ENCODE peak calls at places on chromosomes 3 and 15, in four cellular contexts. N, Q, B and Y are unnamed samples.

GRCh38 chr3:196007744-196008143 is 74.1 kb downstream of the TFRC start:
- DNase-seq in Q (no peak), N (no peak), B (no peak), Y (no peak)

GRCh38 chr3:56923546-56924224 is 121.9 kb upstream of the ARHGEF3 start:
- DNase-seq in B (no peak), N (no peak), Q (no peak), Y (no peak)

GRCh38 chr3:52248816-52249547 is 3.4 kb downstream of the PPM1M start:
- DNase-seq in Q (no peak), N (no peak), B (no peak), Y (no peak)

GRCh38 chr15:87527416-87527815 is 729.1 kb downstream of the NTRK3 start:
- DNase-seq in Q (no peak), B (no peak), N (no peak), Y (no peak)

GRCh38 chr3:12421132-12421531 is 63.1 kb upstream of the TSEN2 start:
- DNase-seq in N (no peak), Q (no peak), B (no peak), Y (no peak)

GRCh38 chr15:62779041-62779810 is 263.3 kb upstream of the TPM1 start:
- DNase-seq in N (no peak), Q (no peak), B (no peak), Y (no peak)

GRCh38 chr3:184757010-184757651 is 45.3 kb upstream of the MAGEF1 start:
- DNase-seq in N (no peak), B (no peak), Q (no peak), Y (no peak)

GRCh38 chr15:53453253-53454105 is 306.0 kb downstream of the WDR72 start:
- DNase-seq in B (no peak), Q (no peak), N (no peak), Y (peak)

GRCh38 chr3:107904536-107905066 is 186.2 kb downstream of the CD47 start:
- DNase-seq in N (no peak), B (no peak), Q (no peak), Y (no peak)

GRCh38 chr3:11535207-11535960 is 108.3 kb downstream of the VGLL4 start:
- DNase-seq in N (no peak), B (no peak), Q (no peak), Y (no peak)

GRCh38 chr3:196177967-196178366 is 33.2 kb downstream of the ZDHHC19 start:
- DNase-seq in B (no peak), Q (peak), N (no peak), Y (no peak)

GRCh38 chr3:97848779-97849178 is 27.0 kb downstream of the CRYBG3 start:
- DNase-seq in Q (no peak), B (no peak), N (no peak), Y (no peak)

GRCh38 chr3:186757214-186757613 is 26.2 kb upstream of the EIF4A2 start:
- DNase-seq in Q (no peak), N (no peak), B (no peak), Y (no peak)

GRCh38 chr15:81751321-81751720 is 294.5 kb downstream of the MEX3B start:
- DNase-seq in Q (no peak), B (no peak), N (no peak), Y (no peak)

DNA sequence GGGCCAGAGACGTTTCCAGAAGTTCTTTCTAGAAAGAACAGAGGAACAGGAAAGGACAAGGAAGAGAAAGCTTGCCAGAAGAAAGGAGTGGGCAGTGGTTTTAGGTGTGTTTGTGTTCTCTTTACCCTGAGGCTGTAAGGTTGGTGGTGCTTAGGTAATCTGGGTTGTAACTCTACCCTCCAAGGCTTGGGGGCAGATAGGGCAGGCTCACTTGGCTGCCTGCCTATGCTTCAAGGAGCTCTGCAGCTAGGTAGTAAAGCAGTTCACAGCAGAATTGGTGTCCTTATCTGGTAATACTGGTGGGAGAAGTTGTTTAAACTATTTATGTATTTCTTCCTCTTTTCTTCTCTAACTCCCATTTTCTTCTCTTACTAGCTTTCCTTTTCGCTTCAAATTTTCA is 50.7 kb upstream of the SPPL2A start:
- DNase-seq in Q (no peak), B (no peak), N (peak), Y (no peak)
- TF ChIP-seq NFIC in Q (no peak), B (no peak), N (peak), Y (no peak)

GRCh38 chr15:59313703-59314332 is 58.9 kb downstream of the MYO1E start:
- DNase-seq in Q (no peak), N (no peak), B (peak), Y (peak)
- TF ChIP-seq MXI1 in Q (no peak), N (no peak), B (peak), Y (no peak)

DNA sequence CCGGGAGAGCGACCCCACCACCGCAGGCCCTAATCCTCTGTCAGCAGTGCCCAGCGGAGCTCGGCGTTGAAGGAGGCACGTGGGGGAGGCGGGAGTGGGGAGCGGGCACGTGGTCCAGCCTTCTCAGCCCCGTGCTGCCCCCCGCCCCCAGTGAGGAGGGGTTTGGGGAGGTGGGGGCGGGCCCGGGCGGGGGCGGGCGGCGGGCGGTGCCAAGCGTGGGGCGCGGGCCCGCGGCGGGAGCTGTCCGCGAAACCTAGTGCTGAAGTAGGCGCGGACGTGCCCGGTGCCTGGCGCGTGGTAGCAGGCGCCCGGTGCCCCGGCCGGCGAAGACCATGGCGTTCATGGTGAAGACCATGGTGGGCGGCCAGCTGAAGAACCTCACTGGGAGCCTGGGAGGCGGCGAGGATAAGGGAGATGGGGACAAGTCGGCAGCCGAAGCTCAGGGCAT is at the start of gene CPLX3:
- DNase-seq in N (peak), B (no peak), Q (peak), Y (no peak)
- TF ChIP-seq NFIC in N (no peak), B (no peak), Q (no peak), Y (no peak)

DNA sequence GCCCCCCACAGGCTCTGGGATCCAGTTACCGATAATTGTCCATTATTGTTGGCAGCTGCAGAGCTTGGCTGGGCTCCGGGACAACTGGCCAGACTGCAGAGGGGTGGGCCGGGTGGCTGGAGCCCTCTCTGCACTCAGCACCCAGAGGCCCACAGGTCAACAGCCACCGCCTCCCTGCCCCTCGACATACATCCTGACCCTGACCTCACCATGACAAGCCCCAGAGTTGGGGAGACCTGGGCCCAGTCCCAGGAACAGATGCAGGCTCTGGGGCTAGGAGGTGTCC is 22.4 kb downstream of the PTH1R start:
- DNase-seq in B (no peak), Q (peak), N (no peak), Y (no peak)
- TF ChIP-seq MXI1 in B (no peak), Q (no peak), N (no peak), Y (no peak)

GRCh38 chr15:50024183-50024795 is 94.7 kb downstream of the ATP8B4 start:
- DNase-seq in B (no peak), Q (peak), N (no peak), Y (no peak)
- TF ChIP-seq NFIC in B (no peak), Q (no peak), N (no peak), Y (no peak)

GRCh38 chr15:58517252-58517681 is 85.5 kb downstream of the LIPC start:
- DNase-seq in N (no peak), B (peak), Q (no peak), Y (no peak)
- TF ChIP-seq MXI1 in N (no peak), B (no peak), Q (no peak), Y (no peak)

DNA sequence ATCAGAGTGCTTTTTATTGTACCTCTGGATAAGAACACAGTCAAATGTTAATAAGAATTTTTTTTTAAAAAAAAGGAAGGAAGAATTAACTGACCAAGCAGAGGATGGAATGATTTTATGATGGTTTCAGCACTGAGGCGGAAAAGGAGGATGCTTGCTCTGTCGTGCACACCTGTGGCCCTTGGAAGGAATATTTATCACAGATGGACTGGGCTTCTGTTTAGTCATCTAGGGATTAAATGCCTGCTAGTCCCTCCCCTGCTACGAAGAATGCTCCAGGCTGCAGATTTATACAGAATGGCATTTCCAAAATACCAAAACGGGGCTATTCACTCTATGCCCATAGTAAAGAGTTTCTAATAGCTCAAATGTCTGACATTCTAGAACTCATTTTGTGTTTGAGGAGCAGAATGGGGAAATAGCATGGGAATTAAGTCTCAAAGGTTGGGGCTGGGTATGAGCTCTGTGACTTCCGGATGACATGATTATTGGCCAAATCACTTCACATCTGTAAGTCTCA is 92.8 kb upstream of the BCL6 start:
- DNase-seq in N (no peak), B (no peak), Q (no peak), Y (no peak)
- TF ChIP-seq NFIC in N (no peak), B (no peak), Q (no peak), Y (no peak)